ENCODE peak calls at places on chromosomes 16 and 17, in four cellular contexts. One of them, this sample, is unnamed.

GRCh38 chr17:79018045-79018695 is 5.8 kb upstream of the C1QTNF1 start:
- DNase-seq in IMR-90: no peak
- DNase-seq in H1: no peak
- DNase-seq in trophoblast cell: peak; percentile 57
- DNase-seq in this sample: no peak

GRCh38 chr16:68644715-68645493 is at the start of gene CDH3:
- DNase-seq in IMR-90: no peak
- DNase-seq in H1: peak; percentile 82
- DNase-seq in trophoblast cell: peak; percentile 7
- DNase-seq in this sample: peak; percentile 87

GRCh38 chr16:12294471-12294870 is 317.9 kb downstream of the SNX29 start:
- DNase-seq in IMR-90: no peak
- DNase-seq in H1: no peak
- DNase-seq in trophoblast cell: no peak
- DNase-seq in this sample: peak; percentile 83

GRCh38 chr17:2050871-2051387 is 4.0 kb upstream of the HIC1 start:
- DNase-seq in IMR-90: peak; percentile 65
- DNase-seq in H1: no peak
- DNase-seq in trophoblast cell: peak; percentile 66
- DNase-seq in this sample: no peak

GRCh38 chr17:31596382-31597323 is 205.2 kb downstream of the RAB11FIP4 start:
- DNase-seq in IMR-90: peak; percentile 98
- DNase-seq in H1: peak; percentile 54
- DNase-seq in trophoblast cell: peak; percentile 98
- DNase-seq in this sample: peak; percentile 94

GRCh38 chr16:71658771-71659170 is 32.8 kb downstream of the MARVELD3 start:
- DNase-seq in IMR-90: no peak
- DNase-seq in H1: no peak
- DNase-seq in trophoblast cell: no peak
- DNase-seq in this sample: no peak

GRCh38 chr17:75596320-75597087 is 8.9 kb downstream of the MYO15B start:
- DNase-seq in IMR-90: no peak
- DNase-seq in H1: no peak
- DNase-seq in trophoblast cell: no peak
- DNase-seq in this sample: no peak

GRCh38 chr17:19553036-19553435 is 19.4 kb downstream of the SLC47A1 start:
- DNase-seq in IMR-90: no peak
- DNase-seq in H1: no peak
- DNase-seq in trophoblast cell: no peak
- DNase-seq in this sample: no peak

GRCh38 chr17:50501906-50502642 is 6.2 kb upstream of the MYCBPAP start:
- DNase-seq in IMR-90: no peak
- DNase-seq in H1: no peak
- DNase-seq in trophoblast cell: no peak
- DNase-seq in this sample: no peak

GRCh38 chr17:33983824-33984574 is 271.1 kb upstream of the CCL2 start:
- DNase-seq in IMR-90: no peak
- DNase-seq in H1: no peak
- DNase-seq in trophoblast cell: no peak
- DNase-seq in this sample: no peak

GRCh38 chr17:50301891-50302584 is 27.8 kb downstream of the TMEM92 start:
- DNase-seq in IMR-90: no peak
- DNase-seq in H1: no peak
- DNase-seq in trophoblast cell: no peak
- DNase-seq in this sample: no peak

GRCh38 chr17:38896373-38896954 is 26.6 kb downstream of the LASP1 start:
- DNase-seq in IMR-90: peak; percentile 22
- DNase-seq in H1: no peak
- DNase-seq in trophoblast cell: no peak
- DNase-seq in this sample: peak; percentile 82

GRCh38 chr17:45782889-45783592 is 1.1 kb upstream of the CRHR1 start:
- DNase-seq in IMR-90: no peak
- DNase-seq in H1: no peak
- DNase-seq in trophoblast cell: no peak
- DNase-seq in this sample: peak; percentile 48

GRCh38 chr17:13638855-13639458 is 37.2 kb upstream of the HS3ST3A1 start:
- DNase-seq in IMR-90: peak; percentile 23
- DNase-seq in H1: no peak
- DNase-seq in trophoblast cell: peak; percentile 26
- DNase-seq in this sample: peak; percentile 90

GRCh38 chr16:2422123-2422867 is 7.0 kb upstream of the CCNF start:
- DNase-seq in IMR-90: no peak
- DNase-seq in H1: no peak
- DNase-seq in trophoblast cell: peak; percentile 93
- DNase-seq in this sample: no peak

GRCh38 chr17:52158450-52159042 is at the start of gene CA10:
- DNase-seq in IMR-90: no peak
- DNase-seq in H1: peak; percentile 51
- DNase-seq in trophoblast cell: no peak
- DNase-seq in this sample: peak; percentile 83

GRCh38 chr17:5364696-5365095 is 54.8 kb downstream of the NUP88 start:
- DNase-seq in IMR-90: no peak
- DNase-seq in H1: no peak
- DNase-seq in trophoblast cell: no peak
- DNase-seq in this sample: no peak

GRCh38 chr17:5361426-5361825 is 58.0 kb downstream of the NUP88 start:
- DNase-seq in IMR-90: no peak
- DNase-seq in H1: no peak
- DNase-seq in trophoblast cell: no peak
- DNase-seq in this sample: no peak

GRCh38 chr17:5362162-5362811 is 57.2 kb downstream of the NUP88 start:
- DNase-seq in IMR-90: no peak
- DNase-seq in H1: peak; percentile 13
- DNase-seq in trophoblast cell: no peak
- DNase-seq in this sample: peak; percentile 89

GRCh38 chr17:5364156-5364555 is 55.3 kb downstream of the NUP88 start:
- DNase-seq in IMR-90: peak; percentile 83
- DNase-seq in H1: no peak
- DNase-seq in trophoblast cell: peak; percentile 47
- DNase-seq in this sample: no peak

DNA sequence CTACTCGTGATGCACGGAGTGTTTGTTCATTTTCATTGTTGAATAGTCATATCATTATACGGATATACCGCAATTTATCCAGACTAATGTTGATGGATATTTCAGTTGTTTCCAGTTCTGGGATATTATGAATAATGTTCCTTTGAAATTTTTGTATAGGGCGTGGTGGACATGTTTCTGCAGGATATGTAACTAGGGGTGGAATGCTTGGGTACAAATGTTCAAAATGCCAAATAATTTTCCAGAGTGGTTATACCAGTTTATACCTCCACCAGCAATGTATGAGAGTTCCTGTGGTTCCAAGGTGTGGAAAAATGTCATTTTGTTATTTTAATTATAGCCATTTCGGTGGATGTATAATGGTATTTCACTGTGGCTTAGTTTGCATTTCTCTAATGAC is 53.6 kb downstream of the NUP88 start:
- DNase-seq in IMR-90: no peak
- DNase-seq in H1: no peak
- DNase-seq in trophoblast cell: peak; percentile 16
- DNase-seq in this sample: no peak
- H3K4me3 ChIP-seq in IMR-90: no peak overlapping the region
- H3K4me3 ChIP-seq in H1: no peak overlapping the region
- H3K4me3 ChIP-seq in trophoblast cell: no peak overlapping the region
- H3K4me3 ChIP-seq in this sample: no peak overlapping the region

DNA sequence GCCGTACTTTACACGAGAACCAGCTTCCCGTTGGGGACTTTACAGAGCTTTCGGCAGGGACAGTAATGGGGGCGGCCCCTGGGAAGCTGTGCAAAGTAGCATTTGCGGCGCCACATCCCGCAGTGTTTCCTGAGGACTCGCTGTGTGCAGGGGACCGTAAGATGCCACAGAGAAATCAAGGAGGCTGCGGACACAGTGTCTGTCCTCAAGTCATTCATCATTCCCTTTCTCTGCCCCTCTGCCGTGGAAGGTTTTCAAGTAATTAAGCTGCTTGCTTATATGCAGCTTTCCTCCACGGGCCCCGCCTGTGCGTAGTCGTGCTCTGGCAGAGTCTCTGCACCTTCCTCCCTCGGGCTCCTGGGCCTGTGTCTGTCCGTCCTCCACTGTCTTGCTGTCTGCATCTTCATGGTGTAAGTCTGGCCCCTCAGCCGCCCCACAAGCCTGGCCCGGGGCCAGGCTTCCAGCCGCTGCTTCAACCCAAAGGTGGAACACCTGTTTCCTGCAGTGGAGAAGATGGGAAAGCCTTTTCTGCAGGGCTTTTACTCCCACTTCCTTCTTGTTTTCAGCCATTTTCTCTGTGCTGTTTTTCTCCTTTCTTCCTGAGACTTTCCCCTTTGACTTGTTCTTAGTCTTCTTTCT is 216.9 kb upstream of the CHMP6 start:
- DNase-seq in IMR-90: no peak
- DNase-seq in H1: no peak
- DNase-seq in trophoblast cell: no peak
- DNase-seq in this sample: no peak
- H3K23ac ChIP-seq in IMR-90: peak overlapping the region; percentile 7
- H3K23ac ChIP-seq in H1: no peak overlapping the region
- H3K23ac ChIP-seq in trophoblast cell: no peak overlapping the region
- H3K23ac ChIP-seq in this sample: no peak overlapping the region

DNA sequence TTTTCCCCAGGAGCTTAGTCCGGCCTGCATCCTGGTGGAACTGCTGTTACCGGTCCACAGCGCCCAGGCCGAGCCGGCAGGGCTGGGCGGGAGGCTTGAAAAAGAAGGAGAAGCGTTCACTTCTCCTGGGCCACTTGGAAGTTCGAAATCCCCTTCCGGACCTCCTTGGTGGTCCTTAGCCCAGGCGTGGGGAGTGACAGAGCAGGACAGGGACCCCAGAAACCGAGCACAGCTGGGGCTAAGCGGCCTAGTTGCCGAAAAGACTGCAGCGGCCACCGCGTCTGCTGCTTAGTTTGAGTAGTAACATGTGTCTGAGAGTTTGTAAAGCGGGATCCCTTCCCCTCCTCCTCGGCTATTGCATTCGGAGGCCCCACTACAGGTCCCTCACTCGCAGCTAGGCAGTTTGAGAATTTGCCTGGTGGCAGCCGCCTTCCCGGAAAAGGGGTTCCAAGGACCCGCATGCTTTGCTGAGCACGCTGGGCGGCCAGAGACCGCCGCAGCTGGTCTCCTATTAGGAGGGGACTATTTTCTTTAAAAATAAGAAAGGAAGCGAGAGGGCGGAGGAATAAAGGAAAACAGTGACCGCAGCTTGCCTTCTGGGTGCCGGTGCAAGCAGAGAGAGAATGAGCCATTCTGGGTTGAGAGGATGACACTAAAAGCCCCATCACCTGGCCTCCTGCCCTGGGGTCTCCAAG is 980 bp upstream of the HOXB5 start:
- DNase-seq in IMR-90: peak; percentile 63
- DNase-seq in H1: no peak
- DNase-seq in trophoblast cell: no peak
- DNase-seq in this sample: no peak
- H3K4me3 ChIP-seq in IMR-90: peak overlapping the region; percentile 27
- H3K4me3 ChIP-seq in H1: no peak overlapping the region
- H3K4me3 ChIP-seq in trophoblast cell: no peak overlapping the region
- H3K4me3 ChIP-seq in this sample: no peak overlapping the region

DNA sequence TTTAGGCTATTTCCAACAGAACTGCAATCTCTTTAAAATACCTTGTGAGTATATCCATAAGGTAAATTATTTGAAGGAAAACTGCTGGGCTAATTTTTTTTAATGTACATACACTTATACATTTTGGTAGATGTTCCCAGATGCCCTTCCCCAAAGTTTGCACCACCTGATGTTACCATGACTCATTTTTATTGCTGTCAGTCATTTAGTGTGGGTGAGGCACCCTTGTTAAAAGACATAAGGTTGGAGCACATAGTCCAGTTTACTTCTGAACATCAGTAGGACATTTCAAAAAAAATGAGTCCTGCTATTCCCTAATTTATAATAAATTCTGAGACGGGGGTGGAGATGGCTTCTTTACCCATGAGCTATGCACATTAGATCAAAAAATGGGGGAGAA is 138.6 kb downstream of the RBFOX1 start:
- DNase-seq in IMR-90: no peak
- DNase-seq in H1: no peak
- DNase-seq in trophoblast cell: no peak
- DNase-seq in this sample: no peak
- H3K23ac ChIP-seq in IMR-90: no peak overlapping the region
- H3K23ac ChIP-seq in H1: no peak overlapping the region
- H3K23ac ChIP-seq in trophoblast cell: no peak overlapping the region
- H3K23ac ChIP-seq in this sample: no peak overlapping the region

DNA sequence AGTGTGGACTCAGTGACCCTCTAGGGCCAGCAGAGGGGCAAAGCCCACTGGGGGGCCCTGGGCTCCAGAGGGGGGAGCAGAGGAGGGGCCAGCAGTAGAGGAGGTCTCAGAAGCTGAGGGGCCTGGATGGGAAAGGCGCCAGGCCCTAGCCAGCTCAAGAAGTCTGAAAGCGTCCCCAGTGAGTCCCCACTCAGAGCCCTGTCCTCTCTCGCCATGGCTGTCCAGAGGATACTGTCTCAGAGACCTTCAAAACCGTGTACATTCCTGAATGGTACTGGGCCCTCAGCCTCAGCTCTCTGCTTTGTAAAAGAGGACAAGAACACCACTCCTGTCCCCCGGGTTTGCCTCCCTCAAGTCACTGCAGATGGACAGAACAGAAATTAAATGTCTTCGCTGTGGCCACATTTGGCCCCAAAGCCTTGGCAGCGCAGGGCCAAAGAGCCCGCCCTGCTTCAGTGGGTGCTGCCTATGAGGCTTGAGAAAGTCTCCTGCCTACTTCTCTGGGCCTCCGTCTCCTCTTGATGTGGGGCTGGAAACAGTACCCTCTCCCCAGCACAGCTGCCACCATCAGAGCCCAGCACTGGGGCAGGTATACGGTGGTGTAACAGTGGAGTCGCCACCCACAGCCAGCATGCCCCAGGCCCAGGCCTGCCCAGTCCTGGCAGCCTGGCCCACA is 3.6 kb upstream of the TPPP3 start:
- DNase-seq in IMR-90: no peak
- DNase-seq in H1: no peak
- DNase-seq in trophoblast cell: no peak
- DNase-seq in this sample: no peak
- H3K4me3 ChIP-seq in IMR-90: no peak overlapping the region
- H3K4me3 ChIP-seq in H1: no peak overlapping the region
- H3K4me3 ChIP-seq in trophoblast cell: no peak overlapping the region
- H3K4me3 ChIP-seq in this sample: no peak overlapping the region

GRCh38 chr16:590875-591200 is 972 bp downstream of the RAB40C start:
- DNase-seq in IMR-90: no peak
- DNase-seq in H1: no peak
- DNase-seq in trophoblast cell: no peak
- DNase-seq in this sample: no peak

GRCh38 chr16:590165-590874 is 454 bp downstream of the RAB40C start:
- DNase-seq in IMR-90: peak; percentile 47
- DNase-seq in H1: no peak
- DNase-seq in trophoblast cell: no peak
- DNase-seq in this sample: no peak

GRCh38 chr16:588889-589657 is 793 bp upstream of the RAB40C start:
- DNase-seq in IMR-90: peak; percentile 92
- DNase-seq in H1: peak; percentile 73
- DNase-seq in trophoblast cell: peak; percentile 92
- DNase-seq in this sample: peak; percentile 97

GRCh38 chr16:588639-588888 is 1.3 kb upstream of the RAB40C start:
- DNase-seq in IMR-90: peak; percentile 80
- DNase-seq in H1: no peak
- DNase-seq in trophoblast cell: peak; percentile 42
- DNase-seq in this sample: peak; percentile 72

GRCh38 chr16:589658-590159 is at the start of gene RAB40C:
- DNase-seq in IMR-90: peak; percentile 97
- DNase-seq in H1: peak; percentile 91
- DNase-seq in trophoblast cell: peak; percentile 95
- DNase-seq in this sample: peak; percentile 98
- H3K23ac ChIP-seq in IMR-90: peak within 1 kb of the TSS; percentile 100
- H3K23ac ChIP-seq in H1: no peak within 1 kb of the TSS
- H3K23ac ChIP-seq in trophoblast cell: no peak within 1 kb of the TSS
- H3K23ac ChIP-seq in this sample: peak within 1 kb of the TSS; percentile 94

This sample was measured in mesendoderm.